ENCODE peak calls at places on chromosomes 11 and 22, in seven cellular contexts. J is body of pancreas, C is heart left ventricle, N is thyroid gland, A is adrenal gland, O is prostate gland, K is esophagus squamous epithelium. D is an unnamed sample. For H3K4me1, the result is how much of the 10 kb centered on the place peaks cover.

GRCh38 chr11:104361975-104362374 is 198.0 kb upstream of the PDGFD start:
- DNase-seq in A (no peak), J (no peak), O (no peak), C (no peak), N (no peak), K (no peak), D (no peak)

GRCh38 chr11:57501951-57502350 is 13.6 kb downstream of the SLC43A1 start:
- DNase-seq in J (peak), K (no peak), A (peak), O (no peak), C (peak), N (peak), D (peak)

GRCh38 chr11:74702383-74703007 is 28.7 kb downstream of the CHRDL2 start:
- DNase-seq in O (no peak), J (peak), N (peak), K (no peak), A (peak), C (peak), D (peak)

GRCh38 chr11:128692750-128693578 is 908 bp upstream of the FLI1 start:
- DNase-seq in J (no peak), N (no peak), O (no peak), C (peak), K (no peak), A (no peak), D (peak)

GRCh38 chr11:127059286-127060200 is 59.0 kb upstream of the KIRREL3 start:
- DNase-seq in K (no peak), C (no peak), A (no peak), J (no peak), N (no peak), O (no peak), D (no peak)

GRCh38 chr22:27195104-27195503 is 537.7 kb downstream of the MIAT start:
- DNase-seq in J (no peak), N (peak), O (no peak), K (no peak), A (no peak), C (peak), D (no peak)

GRCh38 chr11:62402226-62402625 is 16.6 kb upstream of the SCGB1A1 start:
- DNase-seq in J (peak), N (peak), C (peak), K (no peak), O (no peak), A (no peak), D (no peak)

GRCh38 chr11:112460141-112460540 is 199.5 kb upstream of the PLET1 start:
- DNase-seq in K (no peak), O (no peak), J (no peak), A (no peak), N (no peak), C (no peak), D (no peak)

GRCh38 chr11:125720781-125721180 is 25.3 kb upstream of the PATE1 start:
- DNase-seq in J (no peak), C (no peak), K (no peak), A (no peak), O (no peak), N (no peak), D (no peak)

GRCh38 chr11:1826552-1827094 is 8.2 kb upstream of the SYT8 start:
- DNase-seq in O (no peak), N (no peak), K (no peak), A (no peak), J (peak), C (peak), D (no peak)

GRCh38 chr11:708511-708910 is 2.5 kb downstream of the EPS8L2 start:
- DNase-seq in J (no peak), K (no peak), A (no peak), N (no peak), C (no peak), O (no peak), D (no peak)

GRCh38 chr22:48740731-48741405 is 1086.8 kb downstream of the BRD1 start:
- DNase-seq in C (no peak), A (no peak), K (no peak), O (no peak), J (no peak), N (no peak), D (peak)

GRCh38 chr22:48950151-48950915 is 877.3 kb downstream of the BRD1 start:
- DNase-seq in A (no peak), C (no peak), O (peak), N (no peak), K (no peak), J (no peak), D (peak)

GRCh38 chr11:63912678-63913077 is 4.3 kb downstream of the RCOR2 start:
- DNase-seq in O (no peak), N (no peak), A (no peak), C (no peak), J (no peak), K (no peak), D (no peak)

GRCh38 chr11:63911440-63911839 is 5.5 kb downstream of the RCOR2 start:
- DNase-seq in O (no peak), K (no peak), N (no peak), A (no peak), C (no peak), J (no peak), D (no peak)

GRCh38 chr11:63909621-63910506 is 7.1 kb downstream of the RCOR2 start:
- DNase-seq in J (no peak), N (no peak), O (no peak), A (no peak), C (no peak), K (no peak), D (no peak)

GRCh38 chr11:63910605-63911195 is 6.3 kb downstream of the RCOR2 start:
- DNase-seq in C (no peak), O (no peak), J (no peak), A (no peak), N (no peak), K (no peak), D (no peak)

DNA sequence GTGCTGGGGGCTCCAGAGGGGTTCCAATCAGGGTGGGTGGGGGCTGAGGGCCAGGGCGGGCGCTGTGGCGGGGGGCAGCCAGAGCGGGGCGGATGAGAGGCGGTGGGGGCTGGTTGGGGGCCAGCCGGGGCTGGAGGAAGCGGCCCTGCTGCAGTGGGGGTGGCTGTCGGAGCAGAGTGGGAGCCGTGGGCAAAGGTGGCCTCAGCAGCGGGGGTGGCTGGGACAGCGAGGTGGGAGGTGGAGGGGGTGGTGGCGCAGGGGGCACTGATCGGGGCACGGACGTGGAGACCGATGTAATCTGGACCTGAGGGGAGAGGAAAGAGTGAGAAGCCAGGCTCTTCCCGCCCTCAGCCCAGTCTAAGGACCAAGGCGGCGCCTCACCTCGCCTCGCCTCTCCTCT is 5.1 kb downstream of the RCOR2 start:
- DNase-seq in J (no peak), N (no peak), C (no peak), A (no peak), K (no peak), O (no peak), D (no peak)
- H3K4me1 ChIP-seq in J (under half), N (under half), C (under half), A (under half), K (under half), O (under half), D (under half)

DNA sequence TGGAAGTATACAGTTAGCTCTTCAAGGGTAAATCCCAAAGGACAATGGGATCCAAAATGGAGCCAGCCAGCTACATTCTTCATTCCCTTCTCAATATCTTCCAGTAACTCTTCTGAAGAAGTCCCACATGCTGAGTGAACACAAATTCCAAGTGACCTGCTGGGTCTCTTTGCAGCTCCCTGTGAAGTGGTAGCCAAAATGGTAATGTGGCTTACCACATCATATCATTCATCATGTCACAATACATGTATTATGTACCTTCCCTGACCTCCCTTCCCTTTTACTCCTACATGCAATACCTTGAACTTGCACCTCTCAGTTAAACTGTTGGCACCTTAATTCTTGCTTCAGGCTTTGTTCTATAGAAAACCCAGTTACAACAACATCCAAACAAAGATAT is 80.7 kb upstream of the CD44 start:
- DNase-seq in N (no peak), K (no peak), O (no peak), A (no peak), J (no peak), C (no peak), D (no peak)
- H3K27ac ChIP-seq in N (no peak), K (no peak), O (no peak), A (no peak), J (no peak), C (no peak), D (no peak)

GRCh38 chr11:32438346-32438882 is 3.1 kb upstream of the WT1 start:
- DNase-seq in A (no peak), K (no peak), J (no peak), C (no peak), O (no peak), N (no peak), D (no peak)
- TF ChIP-seq POLR2A in A (no peak), K (no peak), J (no peak), C (no peak), O (no peak), N (no peak), D (no peak)

DNA sequence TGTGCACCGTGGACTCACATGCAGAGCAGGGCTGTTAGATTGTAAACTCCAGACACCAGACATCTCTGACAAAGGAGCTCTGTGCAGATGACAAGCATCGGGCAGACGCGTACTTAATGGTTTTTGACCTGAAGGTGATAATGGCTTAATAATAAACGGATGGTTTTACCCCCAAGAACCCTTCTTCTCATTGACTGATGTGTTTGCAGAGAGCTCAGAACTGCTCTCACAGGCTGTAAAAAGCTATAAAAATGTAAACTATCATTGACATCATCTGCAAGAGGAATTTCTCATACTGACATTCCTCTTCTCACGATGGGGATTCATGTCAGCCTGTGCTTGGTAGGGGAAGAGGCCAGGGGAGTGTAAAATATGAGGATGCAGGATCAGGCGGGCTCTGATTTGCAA is 8.6 kb upstream of the ARHGAP8 start:
- DNase-seq in O (no peak), J (no peak), A (no peak), N (no peak), K (no peak), C (no peak), D (no peak)
- H3K4me1 ChIP-seq in O (under half), J (under half), A (under half), N (under half), K (under half), C (under half), D (under half)

GRCh38 chr11:93653080-93653479 is 8.4 kb upstream of the CEP295 start:
- DNase-seq in A (no peak), C (no peak), O (no peak), J (no peak), N (no peak), K (no peak), D (no peak)

GRCh38 chr11:93652679-93653078 is 8.8 kb upstream of the CEP295 start:
- DNase-seq in C (no peak), J (no peak), A (no peak), N (no peak), O (no peak), K (no peak), D (no peak)

GRCh38 chr11:93652161-93652597 is 9.3 kb upstream of the CEP295 start:
- DNase-seq in A (peak), C (no peak), J (no peak), O (peak), K (no peak), N (peak), D (no peak)

GRCh38 chr11:93653566-93653965 is 7.9 kb upstream of the CEP295 start:
- DNase-seq in C (no peak), A (no peak), K (no peak), O (no peak), N (no peak), J (no peak), D (no peak)

GRCh38 chr11:93651052-93651451 is 10.4 kb upstream of the CEP295 start:
- DNase-seq in J (no peak), N (no peak), K (no peak), A (no peak), O (no peak), C (no peak), D (no peak)
- H3K27ac ChIP-seq in J (no peak), N (no peak), K (no peak), A (no peak), O (no peak), C (no peak), D (no peak)

GRCh38 chr22:40817737-40818136 is 1.4 kb downstream of the SLC25A17 start:
- DNase-seq in J (no peak), A (no peak), N (no peak), K (no peak), C (no peak), O (no peak), D (no peak)

GRCh38 chr22:40818747-40819662 is at the start of gene SLC25A17:
- DNase-seq in N (peak), C (peak), O (peak), A (peak), J (peak), K (peak), D (peak)

GRCh38 chr22:40818192-40818746 is 877 bp downstream of the SLC25A17 start:
- DNase-seq in C (no peak), J (no peak), N (no peak), K (no peak), A (no peak), O (no peak), D (no peak)

GRCh38 chr22:40813912-40814315 is 5.2 kb downstream of the SLC25A17 start:
- DNase-seq in K (no peak), A (no peak), J (no peak), C (no peak), O (no peak), N (no peak), D (no peak)

DNA sequence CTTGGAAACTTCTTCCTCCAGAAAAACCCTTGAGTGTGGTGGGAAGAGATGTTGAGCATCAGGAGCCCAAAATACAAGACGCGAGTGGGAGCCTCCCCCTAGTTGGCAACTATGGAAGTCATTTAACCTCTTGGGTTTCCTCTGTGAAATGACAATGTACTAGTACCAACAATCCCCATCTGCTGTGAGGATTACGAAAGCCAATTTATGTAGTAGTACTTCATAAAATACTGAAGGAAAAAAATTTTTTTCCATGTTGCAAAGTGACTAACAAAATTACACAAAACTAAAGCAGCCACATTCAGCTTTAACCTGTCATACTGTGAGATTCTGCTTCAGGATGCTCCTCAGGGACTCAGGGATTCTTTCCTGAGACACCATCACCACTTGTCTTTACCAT is 595 bp upstream of the SLC25A17 start:
- DNase-seq in K (no peak), J (no peak), C (no peak), A (no peak), O (no peak), N (no peak), D (no peak)
- TF ChIP-seq POLR2A in K (no peak), J (no peak), C (no peak), A (no peak), O (no peak), N (no peak), D (no peak)

GRCh38 chr22:38481162-38481870 is 13.4 kb downstream of the KDELR3 start:
- DNase-seq in C (no peak), J (no peak), A (no peak), K (no peak), N (no peak), O (no peak), D (no peak)

GRCh38 chr22:38482662-38483308 is 14.9 kb downstream of the KDELR3 start:
- DNase-seq in N (no peak), J (no peak), O (no peak), K (no peak), A (no peak), C (no peak), D (no peak)

GRCh38 chr22:38481871-38482332 is 14.0 kb downstream of the KDELR3 start:
- DNase-seq in O (no peak), J (no peak), C (no peak), K (no peak), N (no peak), A (no peak), D (no peak)

GRCh38 chr22:38477515-38477914 is 9.6 kb downstream of the KDELR3 start:
- DNase-seq in K (no peak), O (no peak), C (no peak), N (no peak), A (no peak), J (no peak), D (no peak)

DNA sequence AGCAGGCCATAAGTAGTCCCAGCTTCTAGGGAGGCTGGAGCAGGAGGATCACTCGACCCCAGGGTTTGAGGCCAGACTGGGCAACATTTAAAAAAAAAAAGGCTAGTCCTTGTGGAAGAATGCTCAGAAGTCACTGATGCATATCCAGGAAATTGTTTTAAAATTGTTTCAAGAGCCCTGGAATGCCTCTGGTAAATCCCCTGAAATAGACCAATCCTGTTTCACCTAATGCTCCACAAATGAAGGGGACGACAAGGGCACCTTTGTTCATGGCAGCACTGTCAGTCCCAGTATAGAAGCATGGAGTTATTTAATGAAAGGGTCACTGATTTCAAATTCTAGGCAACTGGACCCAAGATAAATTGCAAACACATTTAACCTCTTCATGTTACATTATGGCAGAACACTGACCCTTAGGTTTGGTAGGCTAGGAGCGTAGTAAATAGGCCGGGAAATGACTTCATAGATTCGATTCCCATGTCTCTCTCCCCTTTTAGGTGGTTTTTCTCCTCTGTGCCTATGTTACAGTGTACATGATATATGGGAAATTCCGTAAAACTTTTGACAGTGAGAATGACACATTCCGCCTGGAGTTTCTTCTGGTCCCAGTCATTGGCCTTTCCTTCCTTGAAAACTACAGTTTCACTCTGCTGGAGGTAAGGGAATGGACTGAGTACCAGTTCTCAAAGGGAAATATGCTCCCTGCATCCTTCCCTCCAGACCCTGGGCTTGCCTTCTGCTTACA is 11.4 kb downstream of the KDELR3 start:
- DNase-seq in A (no peak), J (no peak), C (no peak), O (no peak), K (no peak), N (no peak), D (no peak)
- H3K4me1 ChIP-seq in A (under half), J (under half), C (under half), O (under half), K (under half), N (under half), D (under half)

D was measured in right lobe of liver.